ENCODE peak calls at places on chromosomes 6 and 20, in eight cellular contexts. One of them, this sample, is unnamed.
A peak's percentile ranks its signal among the peaks of the same experiment; 100 is the strongest.

GRCh38 chr6:73937805-73938204 is 241.8 kb downstream of the CD109 start:
- DNase-seq in heart left ventricle: no peak
- DNase-seq in Peyer's patch: no peak
- DNase-seq in AG04450: no peak
- DNase-seq in PC-3: no peak
- DNase-seq in choroid plexus epithelial cell: no peak
- DNase-seq in epithelial cell of esophagus: no peak
- DNase-seq in dorsolateral prefrontal cortex: no peak
- DNase-seq in this sample: no peak

GRCh38 chr6:8442149-8442548 is 6.8 kb upstream of the SLC35B3 start:
- DNase-seq in AG04450: no peak
- DNase-seq in Peyer's patch: no peak
- DNase-seq in PC-3: no peak
- DNase-seq in dorsolateral prefrontal cortex: no peak
- DNase-seq in epithelial cell of esophagus: no peak
- DNase-seq in heart left ventricle: no peak
- DNase-seq in choroid plexus epithelial cell: no peak
- DNase-seq in this sample: no peak

GRCh38 chr20:44429017-44429339 is 46.7 kb upstream of the TTPAL start:
- DNase-seq in epithelial cell of esophagus: no peak
- DNase-seq in AG04450: no peak
- DNase-seq in heart left ventricle: no peak
- DNase-seq in Peyer's patch: no peak
- DNase-seq in choroid plexus epithelial cell: no peak
- DNase-seq in dorsolateral prefrontal cortex: no peak
- DNase-seq in PC-3: no peak
- DNase-seq in this sample: no peak

GRCh38 chr6:136586295-136586694 is 36.1 kb upstream of the MAP7 start:
- DNase-seq in heart left ventricle: no peak
- DNase-seq in epithelial cell of esophagus: peak; percentile 36
- DNase-seq in Peyer's patch: no peak
- DNase-seq in dorsolateral prefrontal cortex: no peak
- DNase-seq in choroid plexus epithelial cell: peak; percentile 99
- DNase-seq in AG04450: peak; percentile 87
- DNase-seq in PC-3: no peak
- DNase-seq in this sample: no peak

GRCh38 chr6:138692058-138692977 is 81.3 kb upstream of the CCDC28A start:
- DNase-seq in Peyer's patch: peak; percentile 46
- DNase-seq in dorsolateral prefrontal cortex: no peak
- DNase-seq in PC-3: peak; percentile 56
- DNase-seq in choroid plexus epithelial cell: peak; percentile 65
- DNase-seq in heart left ventricle: peak; percentile 83
- DNase-seq in AG04450: no peak
- DNase-seq in epithelial cell of esophagus: peak; percentile 56
- DNase-seq in this sample: peak; percentile 81

GRCh38 chr20:24577271-24577909 is 108.0 kb downstream of the SYNDIG1 start:
- DNase-seq in epithelial cell of esophagus: no peak
- DNase-seq in AG04450: no peak
- DNase-seq in PC-3: peak; percentile 26
- DNase-seq in Peyer's patch: no peak
- DNase-seq in heart left ventricle: no peak
- DNase-seq in dorsolateral prefrontal cortex: no peak
- DNase-seq in choroid plexus epithelial cell: no peak
- DNase-seq in this sample: no peak

GRCh38 chr6:44176130-44176934 is 17.7 kb downstream of the CAPN11 start:
- DNase-seq in AG04450: no peak
- DNase-seq in heart left ventricle: no peak
- DNase-seq in Peyer's patch: no peak
- DNase-seq in dorsolateral prefrontal cortex: no peak
- DNase-seq in epithelial cell of esophagus: no peak
- DNase-seq in PC-3: no peak
- DNase-seq in choroid plexus epithelial cell: no peak
- DNase-seq in this sample: no peak

GRCh38 chr20:61030130-61030529 is 221.9 kb upstream of the CDH4 start:
- DNase-seq in AG04450: no peak
- DNase-seq in Peyer's patch: no peak
- DNase-seq in epithelial cell of esophagus: no peak
- DNase-seq in PC-3: no peak
- DNase-seq in choroid plexus epithelial cell: no peak
- DNase-seq in dorsolateral prefrontal cortex: no peak
- DNase-seq in heart left ventricle: no peak
- DNase-seq in this sample: no peak

GRCh38 chr6:25219581-25220249 is 59.5 kb upstream of the CARMIL1 start:
- DNase-seq in PC-3: no peak
- DNase-seq in Peyer's patch: no peak
- DNase-seq in AG04450: no peak
- DNase-seq in heart left ventricle: no peak
- DNase-seq in choroid plexus epithelial cell: no peak
- DNase-seq in epithelial cell of esophagus: peak; percentile 64
- DNase-seq in dorsolateral prefrontal cortex: no peak
- DNase-seq in this sample: no peak

GRCh38 chr6:13908955-13909381 is 15.8 kb upstream of the RNF182 start:
- DNase-seq in heart left ventricle: peak; percentile 32
- DNase-seq in AG04450: peak; percentile 45
- DNase-seq in Peyer's patch: peak; percentile 22
- DNase-seq in epithelial cell of esophagus: peak; percentile 77
- DNase-seq in choroid plexus epithelial cell: peak; percentile 88
- DNase-seq in dorsolateral prefrontal cortex: no peak
- DNase-seq in PC-3: peak; percentile 82
- DNase-seq in this sample: no peak

DNA sequence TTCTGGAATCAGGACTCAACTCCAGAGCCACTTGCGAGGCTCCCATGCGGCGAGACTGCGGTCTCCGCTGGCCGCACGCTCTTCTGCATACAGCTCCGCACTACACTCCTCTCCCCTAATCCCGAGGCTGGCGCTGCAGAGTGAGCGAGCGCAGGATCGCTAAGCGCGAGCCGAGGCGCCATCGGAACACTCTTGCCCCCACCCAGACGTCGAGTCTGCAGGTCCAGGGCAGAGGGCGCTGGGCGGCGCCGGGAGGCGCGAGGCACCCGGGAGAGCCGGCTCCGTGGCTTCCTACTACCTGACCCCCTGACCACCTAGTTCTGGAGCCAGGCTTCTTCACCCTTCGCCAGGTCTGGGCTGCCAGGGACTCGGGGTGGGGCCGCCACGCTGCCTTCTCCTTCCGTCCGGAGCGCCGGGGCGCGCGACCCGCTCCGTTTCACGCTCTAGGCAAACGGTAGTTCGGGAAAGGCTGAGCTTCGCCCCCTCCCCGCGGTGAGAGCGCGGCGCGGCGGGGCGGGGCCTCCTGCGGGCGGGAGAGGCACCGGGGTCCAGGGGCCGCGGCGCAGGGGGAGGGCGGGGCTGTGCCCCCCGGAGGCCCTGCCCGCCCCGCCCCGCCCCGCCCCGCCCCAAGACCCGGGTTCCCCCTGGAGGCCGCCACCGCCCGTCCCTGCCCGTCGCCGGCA is 5.4 kb upstream of the TUBB2A start:
- DNase-seq in AG04450: no peak
- DNase-seq in choroid plexus epithelial cell: peak; percentile 79
- DNase-seq in Peyer's patch: peak; percentile 65
- DNase-seq in heart left ventricle: peak; percentile 67
- DNase-seq in dorsolateral prefrontal cortex: peak; percentile 58
- DNase-seq in PC-3: peak; percentile 78
- DNase-seq in epithelial cell of esophagus: peak; percentile 65
- DNase-seq in this sample: peak; percentile 81
- TF ChIP-seq CTCF in AG04450: peak; percentile 20
- TF ChIP-seq CTCF in choroid plexus epithelial cell: peak; percentile 31
- TF ChIP-seq CTCF in Peyer's patch: no peak
- TF ChIP-seq CTCF in heart left ventricle: peak; percentile 37
- TF ChIP-seq CTCF in dorsolateral prefrontal cortex: peak; percentile 7
- TF ChIP-seq CTCF in PC-3: no peak
- TF ChIP-seq CTCF in epithelial cell of esophagus: no peak
- TF ChIP-seq CTCF in this sample: peak; percentile 37

GRCh38 chr20:49210101-49210749 is 9.0 kb upstream of the DDX27 start:
- DNase-seq in Peyer's patch: no peak
- DNase-seq in dorsolateral prefrontal cortex: no peak
- DNase-seq in epithelial cell of esophagus: no peak
- DNase-seq in PC-3: no peak
- DNase-seq in AG04450: no peak
- DNase-seq in choroid plexus epithelial cell: no peak
- DNase-seq in heart left ventricle: no peak
- DNase-seq in this sample: no peak

GRCh38 chr20:49203746-49204145 is 15.5 kb upstream of the DDX27 start:
- DNase-seq in epithelial cell of esophagus: no peak
- DNase-seq in PC-3: no peak
- DNase-seq in Peyer's patch: no peak
- DNase-seq in choroid plexus epithelial cell: no peak
- DNase-seq in AG04450: no peak
- DNase-seq in heart left ventricle: no peak
- DNase-seq in dorsolateral prefrontal cortex: no peak
- DNase-seq in this sample: no peak

GRCh38 chr20:49210750-49211110 is 8.5 kb upstream of the DDX27 start:
- DNase-seq in heart left ventricle: no peak
- DNase-seq in choroid plexus epithelial cell: no peak
- DNase-seq in dorsolateral prefrontal cortex: no peak
- DNase-seq in Peyer's patch: no peak
- DNase-seq in PC-3: no peak
- DNase-seq in AG04450: no peak
- DNase-seq in epithelial cell of esophagus: no peak
- DNase-seq in this sample: no peak

GRCh38 chr20:49203011-49203410 is 14.9 kb upstream of the STAU1 start:
- DNase-seq in Peyer's patch: no peak
- DNase-seq in dorsolateral prefrontal cortex: no peak
- DNase-seq in AG04450: no peak
- DNase-seq in epithelial cell of esophagus: no peak
- DNase-seq in choroid plexus epithelial cell: no peak
- DNase-seq in PC-3: no peak
- DNase-seq in heart left ventricle: no peak
- DNase-seq in this sample: no peak

GRCh38 chr20:49207071-49207470 is 12.1 kb upstream of the DDX27 start:
- DNase-seq in AG04450: no peak
- DNase-seq in choroid plexus epithelial cell: no peak
- DNase-seq in dorsolateral prefrontal cortex: no peak
- DNase-seq in Peyer's patch: no peak
- DNase-seq in heart left ventricle: no peak
- DNase-seq in PC-3: peak; percentile 44
- DNase-seq in epithelial cell of esophagus: no peak
- DNase-seq in this sample: no peak
- TF ChIP-seq CTCF in AG04450: no peak
- TF ChIP-seq CTCF in choroid plexus epithelial cell: peak; percentile 31
- TF ChIP-seq CTCF in dorsolateral prefrontal cortex: no peak
- TF ChIP-seq CTCF in Peyer's patch: no peak
- TF ChIP-seq CTCF in heart left ventricle: no peak
- TF ChIP-seq CTCF in PC-3: peak; percentile 59
- TF ChIP-seq CTCF in epithelial cell of esophagus: no peak
- TF ChIP-seq CTCF in this sample: no peak

GRCh38 chr20:18906046-18906445 is 92.5 kb downstream of the SCP2D1 start:
- DNase-seq in dorsolateral prefrontal cortex: no peak
- DNase-seq in heart left ventricle: no peak
- DNase-seq in AG04450: no peak
- DNase-seq in epithelial cell of esophagus: no peak
- DNase-seq in choroid plexus epithelial cell: no peak
- DNase-seq in Peyer's patch: no peak
- DNase-seq in PC-3: no peak
- DNase-seq in this sample: no peak

GRCh38 chr20:18902181-18902725 is 88.7 kb downstream of the SCP2D1 start:
- DNase-seq in choroid plexus epithelial cell: no peak
- DNase-seq in AG04450: no peak
- DNase-seq in heart left ventricle: no peak
- DNase-seq in dorsolateral prefrontal cortex: no peak
- DNase-seq in PC-3: peak; percentile 48
- DNase-seq in epithelial cell of esophagus: peak; percentile 17
- DNase-seq in Peyer's patch: no peak
- DNase-seq in this sample: no peak

GRCh38 chr20:18907353-18907752 is 93.8 kb downstream of the SCP2D1 start:
- DNase-seq in PC-3: no peak
- DNase-seq in epithelial cell of esophagus: no peak
- DNase-seq in dorsolateral prefrontal cortex: no peak
- DNase-seq in heart left ventricle: no peak
- DNase-seq in Peyer's patch: no peak
- DNase-seq in AG04450: no peak
- DNase-seq in choroid plexus epithelial cell: no peak
- DNase-seq in this sample: no peak

GRCh38 chr20:18904624-18905023 is 91.0 kb downstream of the SCP2D1 start:
- DNase-seq in choroid plexus epithelial cell: no peak
- DNase-seq in epithelial cell of esophagus: peak; percentile 27
- DNase-seq in dorsolateral prefrontal cortex: no peak
- DNase-seq in Peyer's patch: no peak
- DNase-seq in AG04450: no peak
- DNase-seq in heart left ventricle: no peak
- DNase-seq in PC-3: peak; percentile 54
- DNase-seq in this sample: no peak

DNA sequence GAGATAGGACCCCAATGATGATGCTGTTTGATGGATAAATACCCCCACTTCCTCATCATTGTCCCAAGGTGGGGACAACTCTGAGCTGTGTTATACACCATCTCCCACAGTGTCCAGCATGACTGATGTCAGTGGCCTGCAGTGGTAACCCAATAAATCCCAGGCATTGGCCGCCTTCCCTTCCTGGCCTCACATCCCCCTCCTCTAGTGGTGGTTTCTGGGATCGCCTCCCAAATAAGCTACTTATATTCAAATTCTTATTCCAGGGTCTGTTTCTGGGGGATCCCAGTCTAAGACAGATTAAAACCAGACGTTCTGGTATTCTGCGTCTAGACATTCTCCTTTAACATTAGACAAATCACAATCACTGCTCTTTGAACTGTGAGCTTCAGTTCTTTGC is 90.6 kb downstream of the SCP2D1 start:
- DNase-seq in dorsolateral prefrontal cortex: no peak
- DNase-seq in choroid plexus epithelial cell: no peak
- DNase-seq in PC-3: no peak
- DNase-seq in epithelial cell of esophagus: no peak
- DNase-seq in AG04450: no peak
- DNase-seq in Peyer's patch: no peak
- DNase-seq in heart left ventricle: no peak
- DNase-seq in this sample: no peak
- TF ChIP-seq CTCF in dorsolateral prefrontal cortex: no peak
- TF ChIP-seq CTCF in choroid plexus epithelial cell: no peak
- TF ChIP-seq CTCF in PC-3: no peak
- TF ChIP-seq CTCF in epithelial cell of esophagus: no peak
- TF ChIP-seq CTCF in AG04450: no peak
- TF ChIP-seq CTCF in Peyer's patch: no peak
- TF ChIP-seq CTCF in heart left ventricle: no peak
- TF ChIP-seq CTCF in this sample: peak; percentile 29

DNA sequence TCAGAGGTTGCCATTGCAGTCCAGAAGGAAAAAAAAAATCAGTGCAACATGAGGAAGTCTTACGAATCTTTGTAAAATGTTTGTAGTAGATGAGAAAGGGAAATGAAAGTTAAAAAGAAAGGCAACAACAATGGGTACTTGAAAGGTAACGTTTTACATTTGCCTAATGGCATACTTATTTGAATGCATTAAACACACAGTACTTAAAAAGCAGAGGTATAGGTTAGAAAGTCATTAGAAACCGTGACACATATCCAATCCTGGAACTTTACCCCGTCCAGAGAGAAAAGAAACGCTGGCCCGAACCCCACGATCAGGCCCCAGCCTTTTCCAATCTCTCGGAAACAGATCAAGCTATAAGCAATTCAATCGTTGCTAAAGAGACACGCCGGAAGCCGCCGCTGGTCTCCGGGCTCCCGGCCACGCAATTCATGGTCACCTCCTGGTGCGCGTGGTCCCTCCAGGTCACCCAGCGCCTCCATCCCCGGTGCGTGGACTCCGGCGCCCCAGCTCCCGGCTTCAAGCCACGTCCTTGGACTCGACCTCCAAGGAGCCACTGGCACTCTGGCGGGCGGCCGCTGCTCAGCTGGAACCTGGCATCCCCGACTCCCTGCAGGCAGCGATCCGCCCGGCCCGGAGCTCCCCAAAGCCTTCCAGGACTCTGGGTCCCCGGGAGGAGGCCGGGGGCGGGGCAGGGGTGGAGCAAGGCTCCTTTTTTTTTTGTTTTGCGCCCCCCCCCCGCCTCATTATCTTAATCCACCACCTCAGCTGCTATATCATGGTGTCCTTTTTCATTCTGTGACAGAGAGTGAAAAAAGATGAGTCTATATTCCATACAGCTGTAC is at the start of gene SLC18B1:
- DNase-seq in choroid plexus epithelial cell: peak; percentile 36
- DNase-seq in heart left ventricle: peak; percentile 38
- DNase-seq in AG04450: no peak
- DNase-seq in epithelial cell of esophagus: peak; percentile 59
- DNase-seq in PC-3: peak; percentile 32
- DNase-seq in Peyer's patch: peak; percentile 68
- DNase-seq in dorsolateral prefrontal cortex: peak; percentile 63
- DNase-seq in this sample: peak; percentile 71
- TF ChIP-seq CTCF in choroid plexus epithelial cell: no peak
- TF ChIP-seq CTCF in heart left ventricle: no peak
- TF ChIP-seq CTCF in AG04450: no peak
- TF ChIP-seq CTCF in epithelial cell of esophagus: no peak
- TF ChIP-seq CTCF in PC-3: no peak
- TF ChIP-seq CTCF in Peyer's patch: no peak
- TF ChIP-seq CTCF in dorsolateral prefrontal cortex: no peak
- TF ChIP-seq CTCF in this sample: no peak